ENCODE peak calls at places on chromosomes 13 and 19, in four cellular contexts. D, S, E and I are unnamed samples.

GRCh38 chr13:21676611-21677021 is 5.7 kb downstream of the FGF9 start:
- DNase-seq in S (peak; percentile 42), E (peak; percentile 74), D (no peak), I (no peak)

GRCh38 chr13:99878921-99879610 is 92.5 kb downstream of the ZIC5 start:
- DNase-seq in S (no peak), D (no peak), E (no peak), I (no peak)

GRCh38 chr19:31255863-31256600 is 93.2 kb downstream of the TSHZ3 start:
- DNase-seq in D (no peak), S (no peak), E (no peak), I (no peak)

GRCh38 chr13:114285166-114285808 is 3.9 kb downstream of the UPF3A start:
- DNase-seq in S (no peak), D (no peak), E (no peak), I (no peak)

GRCh38 chr19:32580353-32580900 is 563 bp upstream of the PDCD5 start:
- DNase-seq in S (no peak), D (no peak), E (no peak), I (no peak)

GRCh38 chr19:1408300-1409203 is 1.2 kb downstream of the DAZAP1 start:
- DNase-seq in D (no peak), E (peak; percentile 53), S (peak; percentile 55), I (peak; percentile 27)

GRCh38 chr13:92315265-92315664 is 911.3 kb upstream of the GPC6 start:
- DNase-seq in E (no peak), S (no peak), D (no peak), I (no peak)

GRCh38 chr19:18499055-18499775 is 22.7 kb downstream of the ELL start:
- DNase-seq in D (no peak), E (no peak), S (no peak), I (no peak)

GRCh38 chr19:51163257-51163656 is 21.2 kb downstream of the SIGLEC7 start:
- DNase-seq in D (no peak), S (no peak), E (no peak), I (no peak)

GRCh38 chr19:14053500-14053899 is 8.4 kb downstream of the PALM3 start:
- DNase-seq in D (no peak), E (no peak), S (no peak), I (no peak)

GRCh38 chr19:4676955-4677731 is 7.0 kb upstream of the MYDGF start:
- DNase-seq in S (peak; percentile 34), E (peak; percentile 37), D (no peak), I (no peak)

GRCh38 chr13:31101511-31102170 is 60.1 kb downstream of the HSPH1 start:
- DNase-seq in S (no peak), D (no peak), E (no peak), I (no peak)

GRCh38 chr19:17602872-17603552 is 47.6 kb downstream of the COLGALT1 start:
- DNase-seq in D (no peak), E (no peak), S (no peak), I (no peak)

GRCh38 chr19:56085571-56086275 is 35.4 kb downstream of the ZNF787 start:
- DNase-seq in E (no peak), S (no peak), D (no peak), I (no peak)

GRCh38 chr13:45179428-45179827 is 21.4 kb downstream of the KCTD4 start:
- DNase-seq in D (no peak), E (peak; percentile 33), S (no peak), I (no peak)

GRCh38 chr19:18274776-18275356 is 614 bp upstream of the IQCN start:
- DNase-seq in E (peak; percentile 87), S (peak; percentile 92), D (peak; percentile 83), I (peak; percentile 61)

GRCh38 chr13:84654654-84655244 is 772.5 kb upstream of the SLITRK1 start:
- DNase-seq in S (no peak), E (no peak), D (no peak), I (no peak)

GRCh38 chr13:97279913-97280312 is 57.8 kb downstream of the MBNL2 start:
- DNase-seq in E (no peak), D (no peak), S (no peak), I (peak; percentile 67)

GRCh38 chr13:108495686-108496363 is 133.6 kb upstream of the MYO16 start:
- DNase-seq in E (no peak), D (no peak), S (no peak), I (no peak)

GRCh38 chr19:4071610-4072009 is 4.9 kb upstream of the ZBTB7A start:
- DNase-seq in D (no peak), S (no peak), E (no peak), I (no peak)

GRCh38 chr19:47625650-47626049 is 16.7 kb downstream of the BICRA start:
- DNase-seq in S (no peak), E (no peak), D (no peak), I (no peak)

GRCh38 chr13:25345555-25345954 is 26.2 kb upstream of the ATP8A2 start:
- DNase-seq in D (no peak), E (no peak), S (no peak), I (no peak)

GRCh38 chr13:73040968-73041580 is 17.7 kb upstream of the KLF5 start:
- DNase-seq in E (peak; percentile 61), D (no peak), S (peak; percentile 63), I (no peak)

GRCh38 chr13:93861818-93862217 is 617.7 kb downstream of the DCT start:
- DNase-seq in S (no peak), E (no peak), D (no peak), I (peak; percentile 18)

GRCh38 chr19:51402117-51402516 is 11.7 kb upstream of the C19orf84 start:
- DNase-seq in S (no peak), D (no peak), E (no peak), I (no peak)

GRCh38 chr13:75760182-75760981 is 124.3 kb downstream of the LMO7 start:
- DNase-seq in E (peak; percentile 83), D (no peak), S (peak; percentile 79), I (no peak)

GRCh38 chr13:46295531-46296464 is 84.1 kb downstream of the LRRC63 start:
- DNase-seq in D (peak; percentile 92), E (peak; percentile 34), S (peak; percentile 34), I (peak; percentile 97)

GRCh38 chr13:103694033-103694432 is 627.8 kb upstream of the SLC10A2 start:
- DNase-seq in S (no peak), E (no peak), D (no peak), I (no peak)

GRCh38 chr19:33813391-33814101 is 16.9 kb downstream of the KCTD15 start:
- DNase-seq in D (no peak), E (no peak), S (no peak), I (no peak)

GRCh38 chr19:38335949-38336637 is 463 bp downstream of the CATSPERG start:
- DNase-seq in S (peak; percentile 98), E (peak; percentile 96), D (peak; percentile 89), I (peak; percentile 76)